ENCODE peak calls at places on chromosomes 1 and 21, in nine cellular contexts. C is right lobe of liver, I is PC-3, Y is psoas muscle, S is transverse colon, F is prostate gland, X is GM23338, V is neural progenitor cell, B is kidney. M is an unnamed sample.

GRCh38 chr1:201946224-201946908 is at the start of gene LMOD1:
- DNase-seq in C (peak; percentile 58), I (peak; percentile 64), Y (peak; percentile 85), S (peak; percentile 82), F (peak; percentile 66), X (peak; percentile 96), V (peak; percentile 95), B (peak; percentile 97), M (no peak)

GRCh38 chr1:197195100-197195499 is 48.6 kb upstream of the ASPM start:
- DNase-seq in C (no peak), I (peak; percentile 24), Y (no peak), S (no peak), F (no peak), X (no peak), V (no peak), B (no peak), M (no peak)

GRCh38 chr21:44295646-44296045 is 4.2 kb upstream of the PFKL start:
- DNase-seq in C (no peak), I (no peak), Y (no peak), S (no peak), F (no peak), X (no peak), V (no peak), B (no peak), M (no peak)

GRCh38 chr21:44368711-44369446 is 15.5 kb downstream of the TRPM2 start:
- DNase-seq in C (peak; percentile 45), I (no peak), Y (no peak), S (no peak), F (no peak), X (peak; percentile 73), V (peak; percentile 28), B (peak; percentile 69), M (peak; percentile 53)

GRCh38 chr1:200971955-200972711 is 51.4 kb downstream of the KIF21B start:
- DNase-seq in C (peak; percentile 68), I (peak; percentile 93), Y (peak; percentile 64), S (peak; percentile 66), F (peak; percentile 53), X (peak; percentile 84), V (peak; percentile 75), B (peak; percentile 88), M (no peak)

GRCh38 chr21:46068516-46069079 is 29.3 kb upstream of the COL6A2 start:
- DNase-seq in C (no peak), I (no peak), Y (no peak), S (no peak), F (no peak), X (no peak), V (no peak), B (peak; percentile 22), M (no peak)

GRCh38 chr1:181504294-181505115 is 21.2 kb downstream of the CACNA1E start:
- DNase-seq in C (no peak), I (peak; percentile 19), Y (no peak), S (no peak), F (no peak), X (peak; percentile 86), V (peak; percentile 84), B (no peak), M (no peak)

GRCh38 chr1:151106891-151107290 is 36.3 kb downstream of the GABPB2 start:
- DNase-seq in C (no peak), I (peak; percentile 29), Y (no peak), S (no peak), F (no peak), X (no peak), V (no peak), B (no peak), M (no peak)

DNA sequence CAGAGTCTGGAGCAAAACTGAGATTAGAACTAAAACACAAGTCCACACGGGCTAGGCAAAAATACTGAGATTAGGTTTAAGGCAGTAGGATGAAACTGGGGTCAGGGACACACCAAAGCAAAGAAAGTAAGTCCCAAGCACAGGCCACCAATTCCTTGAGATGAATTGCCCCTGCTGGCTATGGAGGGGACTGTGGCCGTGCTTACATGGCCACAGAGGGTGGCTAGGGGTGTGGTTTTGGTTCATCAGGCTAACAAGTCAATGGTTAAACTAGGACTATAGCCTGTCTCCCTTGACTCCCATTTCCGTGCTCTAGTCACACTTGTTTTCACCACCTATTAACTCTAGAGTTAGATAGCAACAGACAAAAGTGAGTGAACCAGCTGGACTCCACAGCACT is 394.8 kb downstream of the PBX1 start:
- DNase-seq in C (no peak), I (no peak), Y (no peak), S (no peak), F (no peak), X (peak; percentile 39), V (no peak), B (no peak), M (no peak)
- TF ChIP-seq CTCF in C (no peak), I (no peak), Y (no peak), S (no peak), F (no peak), X (no peak), V (no peak), B (no peak), M (no peak)

DNA sequence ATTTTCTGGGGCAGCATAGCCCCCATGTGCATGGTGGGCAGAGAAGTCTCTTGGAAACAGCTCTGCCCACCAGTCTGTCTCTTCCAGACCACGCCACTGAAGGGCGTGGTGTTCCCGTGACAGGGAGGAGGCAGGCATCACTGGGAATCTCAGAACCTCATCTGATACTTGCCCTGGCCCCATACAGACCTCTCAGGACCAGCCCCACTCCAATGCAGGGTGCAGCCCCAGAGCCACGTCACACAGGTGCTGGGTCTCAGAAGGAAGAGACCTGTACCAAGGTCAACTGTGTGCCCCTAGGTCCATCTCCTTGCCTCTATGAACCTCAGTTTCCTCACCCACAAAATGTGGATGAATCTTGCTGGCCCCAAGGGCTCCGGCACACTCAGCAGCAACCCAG is 7.3 kb downstream of the RAP1GAP start:
- DNase-seq in C (peak; percentile 14), I (no peak), Y (no peak), S (no peak), F (no peak), X (no peak), V (no peak), B (peak; percentile 41), M (no peak)
- H3K27ac ChIP-seq in C (no peak overlapping the region), I (no peak overlapping the region), Y (no peak overlapping the region), S (no peak overlapping the region), F (no peak overlapping the region), X (no peak overlapping the region), V (no peak overlapping the region), B (no peak overlapping the region), M (no peak overlapping the region)

GRCh38 chr1:206666954-206667353 is 17.8 kb upstream of the MAPKAPK2 start:
- DNase-seq in C (peak; percentile 89), I (no peak), Y (no peak), S (no peak), F (no peak), X (no peak), V (no peak), B (no peak), M (no peak)
- H3K4me1 ChIP-seq in C (no peaks in the 10 kb centered on the region), I (peaks cover 4% of the 10 kb centered on the region), Y (peaks cover 31% of the 10 kb centered on the region), S (peaks cover 16% of the 10 kb centered on the region), F (no peaks in the 10 kb centered on the region), X (peaks cover 9% of the 10 kb centered on the region), V (peaks cover 13% of the 10 kb centered on the region), B (peaks cover 6% of the 10 kb centered on the region), M (no peaks in the 10 kb centered on the region)

GRCh38 chr1:183470147-183470960 is 1.9 kb upstream of the SMG7 start:
- DNase-seq in C (peak; percentile 95), I (peak; percentile 71), Y (peak; percentile 88), S (peak; percentile 95), F (peak; percentile 75), X (peak; percentile 70), V (peak; percentile 80), B (peak; percentile 95), M (peak; percentile 80)
- TF ChIP-seq CTCF in C (peak; percentile 55), I (peak; percentile 50), Y (peak; percentile 58), S (peak; percentile 51), F (peak; percentile 63), X (peak; percentile 32), V (peak; percentile 38), B (peak; percentile 51), M (peak; percentile 84)